ENCODE peak calls at places on chromosomes 12 and 14, in nine cellular contexts. E, Q, T, U, B, S, K, G and W are unnamed samples.

GRCh38 chr14:100372357-100373048 is 49.4 kb downstream of the SLC25A47 start:
- DNase-seq in E (no peak), Q (no peak), T (no peak), U (no peak), B (no peak), S (no peak), K (no peak), G (no peak), W (peak; percentile 42)

GRCh38 chr12:25266522-25266921 is 15.8 kb upstream of the KRAS start:
- DNase-seq in E (no peak), Q (peak; percentile 19), T (no peak), U (no peak), B (no peak), S (no peak), K (no peak), G (no peak), W (peak; percentile 22)

GRCh38 chr12:108547633-108548172 is 13.3 kb downstream of the SART3 start:
- DNase-seq in E (no peak), Q (no peak), T (no peak), U (no peak), B (peak; percentile 47), S (no peak), K (no peak), G (no peak), W (no peak)

GRCh38 chr12:57845478-57846284 is 848 bp downstream of the CTDSP2 start:
- DNase-seq in E (peak; percentile 65), Q (no peak), T (peak; percentile 84), U (peak; percentile 58), B (peak; percentile 84), S (peak; percentile 95), K (peak; percentile 91), G (peak; percentile 86), W (peak; percentile 65)

GRCh38 chr12:40827923-40828592 is 135.8 kb downstream of the CNTN1 start:
- DNase-seq in E (no peak), Q (no peak), T (no peak), U (no peak), B (no peak), S (no peak), K (no peak), G (no peak), W (no peak)

GRCh38 chr12:992647-993046 is 1.6 kb downstream of the ERC1 start:
- DNase-seq in E (no peak), Q (no peak), T (no peak), U (no peak), B (no peak), S (no peak), K (no peak), G (no peak), W (no peak)

GRCh38 chr12:100593490-100593889 is 20.0 kb downstream of the GAS2L3 start:
- DNase-seq in E (no peak), Q (no peak), T (no peak), U (no peak), B (no peak), S (no peak), K (no peak), G (no peak), W (peak; percentile 8)

GRCh38 chr14:40240456-40240855 is 808.2 kb upstream of the FBXO33 start:
- DNase-seq in E (no peak), Q (no peak), T (no peak), U (no peak), B (no peak), S (no peak), K (no peak), G (no peak), W (no peak)

GRCh38 chr12:19388131-19388549 is 51.2 kb upstream of the AEBP2 start:
- DNase-seq in E (no peak), Q (peak; percentile 39), T (no peak), U (no peak), B (peak; percentile 26), S (no peak), K (no peak), G (no peak), W (no peak)

GRCh38 chr12:113299619-113300237 is 35.2 kb downstream of the SLC8B1 start:
- DNase-seq in E (peak; percentile 51), Q (peak; percentile 73), T (peak; percentile 57), U (no peak), B (peak; percentile 71), S (no peak), K (peak; percentile 66), G (peak; percentile 91), W (peak; percentile 25)

GRCh38 chr12:53344487-53344823 is 8.3 kb upstream of the SP7 start:
- DNase-seq in E (no peak), Q (no peak), T (no peak), U (no peak), B (no peak), S (no peak), K (no peak), G (no peak), W (no peak)

GRCh38 chr12:10701226-10701681 is 21.9 kb downstream of the YBX3 start:
- DNase-seq in E (no peak), Q (no peak), T (no peak), U (no peak), B (no peak), S (no peak), K (no peak), G (no peak), W (peak; percentile 11)

GRCh38 chr14:91382712-91383111 is 34.9 kb downstream of the CCDC88C start:
- DNase-seq in E (no peak), Q (no peak), T (no peak), U (no peak), B (no peak), S (no peak), K (no peak), G (no peak), W (no peak)
- TF ChIP-seq POLR2A in E (no peak), Q (no peak), T (no peak), U (no peak), B (no peak), S (no peak), K (no peak), G (no peak), W (no peak)

GRCh38 chr12:122862872-122863701 is 27.8 kb downstream of the HIP1R start:
- DNase-seq in E (no peak), Q (no peak), T (no peak), U (no peak), B (no peak), S (peak; percentile 92), K (peak; percentile 85), G (peak; percentile 62), W (no peak)

GRCh38 chr12:122866379-122866778 is 29.5 kb downstream of the VPS37B start:
- DNase-seq in E (no peak), Q (no peak), T (no peak), U (no peak), B (no peak), S (peak; percentile 96), K (peak; percentile 42), G (no peak), W (no peak)

GRCh38 chr12:122866950-122867607 is 28.8 kb downstream of the VPS37B start:
- DNase-seq in E (no peak), Q (no peak), T (no peak), U (no peak), B (no peak), S (peak; percentile 78), K (peak; percentile 50), G (no peak), W (no peak)

GRCh38 chr12:122865268-122866231 is 30.3 kb downstream of the HIP1R start:
- DNase-seq in E (no peak), Q (no peak), T (no peak), U (no peak), B (no peak), S (peak; percentile 96), K (peak; percentile 52), G (no peak), W (peak; percentile 39)

GRCh38 chr12:122864894-122865253 is 29.6 kb downstream of the HIP1R start:
- DNase-seq in E (no peak), Q (no peak), T (no peak), U (no peak), B (no peak), S (no peak), K (peak; percentile 27), G (no peak), W (no peak)
- TF ChIP-seq POLR2A in E (no peak), Q (no peak), T (no peak), U (no peak), B (no peak), S (no peak), K (no peak), G (no peak), W (no peak)

DNA sequence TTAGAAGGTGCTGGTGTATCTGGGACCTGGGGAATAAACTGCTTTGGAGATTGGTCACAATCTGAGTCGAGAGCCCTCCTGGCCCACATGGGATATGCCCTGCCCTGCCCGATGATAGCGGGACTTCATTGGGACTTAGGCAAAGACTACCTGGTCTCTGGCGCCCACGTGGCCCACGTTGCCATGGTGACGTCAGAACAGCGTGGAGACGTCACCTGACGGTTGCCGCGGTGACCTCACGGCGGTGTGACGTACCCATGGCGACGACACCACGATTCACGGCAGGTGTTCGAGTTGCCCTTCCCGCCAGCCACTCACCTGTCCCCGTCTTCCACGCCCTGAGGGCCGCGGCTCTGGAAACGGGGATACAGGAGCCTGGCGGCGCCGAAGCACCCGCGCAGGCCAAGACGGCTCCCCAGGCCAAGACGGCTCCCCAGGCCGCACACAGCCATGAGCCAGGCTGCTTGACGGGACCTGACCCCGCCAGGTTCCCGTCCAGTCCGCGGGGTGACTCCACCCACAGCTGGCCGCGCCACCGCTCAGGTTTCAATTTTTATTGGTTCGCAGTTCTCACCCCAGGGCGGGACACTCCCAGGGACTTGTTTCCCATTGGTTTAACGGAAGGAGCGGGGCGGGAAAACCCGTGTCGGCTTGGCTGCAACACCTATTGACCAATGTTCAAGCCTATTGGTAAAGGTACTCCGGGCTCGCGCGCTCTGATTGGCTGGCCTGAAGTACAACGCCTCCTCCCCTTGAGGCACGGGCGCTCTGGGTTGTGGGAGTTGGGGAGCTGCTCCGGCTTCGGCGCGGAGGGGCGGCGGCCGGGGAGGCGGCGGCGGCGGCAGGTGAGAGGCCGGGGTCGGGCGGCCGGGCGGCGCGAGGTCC is at the start of the genes MMAB and MVK:
- DNase-seq in E (peak; percentile 100), Q (peak; percentile 99), T (peak; percentile 99), U (peak; percentile 98), B (peak; percentile 100), S (peak; percentile 100), K (peak; percentile 100), G (peak; percentile 100), W (peak; percentile 99)
- TF ChIP-seq POLR2A in E (no peak), Q (peak; percentile 49), T (peak; percentile 50), U (peak; percentile 53), B (peak; percentile 65), S (peak; percentile 74), K (no peak), G (peak; percentile 65), W (peak; percentile 94)

GRCh38 chr14:56217380-56218045 is 99.3 kb downstream of the PELI2 start:
- DNase-seq in E (no peak), Q (no peak), T (no peak), U (no peak), B (no peak), S (no peak), K (no peak), G (no peak), W (no peak)
- TF ChIP-seq POLR2A in E (no peak), Q (no peak), T (no peak), U (no peak), B (no peak), S (no peak), K (no peak), G (no peak), W (peak; percentile 50)

GRCh38 chr12:47819902-47820630 is at the start of gene HDAC7:
- DNase-seq in E (peak; percentile 86), Q (peak; percentile 72), T (peak; percentile 94), U (peak; percentile 83), B (peak; percentile 85), S (peak; percentile 77), K (peak; percentile 81), G (peak; percentile 94), W (peak; percentile 85)
- TF ChIP-seq POLR2A in E (no peak), Q (no peak), T (peak; percentile 69), U (peak; percentile 60), B (peak; percentile 64), S (peak; percentile 77), K (no peak), G (peak; percentile 85), W (peak; percentile 62)